ENCODE peak calls at places on chromosomes 16 and 17, in six cellular contexts. U is aorta; O is stomach; G is activated T-cell treated with anti-CD3 and anti-CD28 coated beads for 24 hours; Y is C1 segment of cervical spinal cord; E is activated CD8-positive, alpha-beta memory T cell treated with anti-CD3 and anti-CD28 coated beads for 1 hour. T is an unnamed sample.

GRCh38 chr17:69743091-69743490 is 328.6 kb downstream of the MAP2K6 start:
- DNase-seq in U (no peak), O (no peak), G (no peak), Y (no peak), E (no peak), T (no peak)

GRCh38 chr17:42647778-42648177 is 11.3 kb upstream of the TUBG2 start:
- DNase-seq in U (no peak), O (no peak), G (no peak), Y (no peak), E (no peak), T (no peak)

GRCh38 chr17:21425736-21426135 is 49.6 kb downstream of the KCNJ12 start:
- DNase-seq in U (no peak), O (no peak), G (no peak), Y (no peak), E (no peak), T (no peak)

GRCh38 chr16:12627394-12627793 is 176.3 kb downstream of the CPPED1 start:
- DNase-seq in U (no peak), O (no peak), G (no peak), Y (no peak), E (no peak), T (no peak)

GRCh38 chr17:62098623-62099231 is 33.6 kb upstream of the MED13 start:
- DNase-seq in U (no peak), O (no peak), G (no peak), Y (no peak), E (no peak), T (no peak)

GRCh38 chr16:1494129-1494640 is 1.0 kb downstream of the TELO2 start:
- DNase-seq in U (peak), O (peak), G (no peak), Y (no peak), E (no peak), T (peak)

GRCh38 chr16:22217890-22218730 is 12.0 kb downstream of the EEF2K start:
- DNase-seq in U (peak), O (no peak), G (no peak), Y (no peak), E (no peak), T (no peak)

GRCh38 chr17:60087882-60088669 is 9.4 kb upstream of the HEATR6 start:
- DNase-seq in U (no peak), O (peak), G (no peak), Y (no peak), E (no peak), T (no peak)

GRCh38 chr17:7308625-7309433 is 1.4 kb downstream of the EIF5A start:
- DNase-seq in U (no peak), O (peak), G (peak), Y (no peak), E (peak), T (peak)

T was measured in stromal cell of bone marrow.